ENCODE peak calls at places on chromosomes 7 and 10, in six cellular contexts. Q is NCI-H2029 treated with DMSO at 0.1 percent for 48 hours, F is ecto neural progenitor cell, J is GM04503, S is memory B cell, A is IMR-90. K is an unnamed sample.

GRCh38 chr7:95688931-95689453 is 83.4 kb upstream of the DYNC1I1 start:
- DNase-seq in Q (no peak), F (no peak), S (no peak), A (peak; percentile 1), J (no peak), K (no peak)

GRCh38 chr7:32518534-32519140 is 23.3 kb downstream of the AVL9 start:
- DNase-seq in Q (no peak), J (no peak), F (no peak), S (no peak), A (peak; percentile 71), K (no peak)

GRCh38 chr7:30182186-30182585 is 47.4 kb downstream of the MTURN start:
- DNase-seq in F (no peak), J (no peak), S (no peak), Q (no peak), A (no peak), K (peak; percentile 73)

GRCh38 chr10:119346063-119346835 is 138.9 kb downstream of the GRK5 start:
- DNase-seq in F (no peak), J (no peak), A (no peak), S (no peak), Q (no peak), K (no peak)

GRCh38 chr7:151699147-151699546 is 177.8 kb downstream of the PRKAG2 start:
- DNase-seq in S (no peak), Q (no peak), J (no peak), F (no peak), A (peak; percentile 97), K (no peak)

GRCh38 chr7:139397192-139397591 is 37.5 kb downstream of the LUC7L2 start:
- DNase-seq in A (no peak), Q (no peak), F (no peak), J (no peak), S (no peak), K (no peak)

GRCh38 chr10:95201736-95202135 is 7.7 kb downstream of the ACSM6 start:
- DNase-seq in J (no peak), A (peak; percentile 59), F (no peak), S (no peak), Q (no peak), K (no peak)

GRCh38 chr10:110414563-110415309 is 83.0 kb upstream of the DUSP5 start:
- DNase-seq in F (no peak), S (peak; percentile 63), Q (no peak), J (no peak), A (no peak), K (no peak)

GRCh38 chr7:81725003-81725402 is 44.8 kb downstream of the HGF start:
- DNase-seq in F (no peak), J (no peak), A (peak; percentile 77), Q (no peak), S (no peak), K (no peak)

K was measured in cerebellar nuclear complex.